ENCODE peak calls at places on chromosome 15, in seven cellular contexts. One of them, this sample, is unnamed.

GRCh38 chr15:79896634-79897379 is at the start of gene MTHFS:
- DNase-seq in cardiac muscle cell: peak
- DNase-seq in AG04450: no peak
- DNase-seq in heart right ventricle: peak
- DNase-seq in A549: peak
- DNase-seq in HepG2: peak
- DNase-seq in kidney: peak
- DNase-seq in this sample: peak

GRCh38 chr15:77535845-77536244 is 96.9 kb downstream of the LINGO1 start:
- DNase-seq in cardiac muscle cell: no peak
- DNase-seq in A549: no peak
- DNase-seq in kidney: no peak
- DNase-seq in HepG2: no peak
- DNase-seq in heart right ventricle: no peak
- DNase-seq in AG04450: no peak
- DNase-seq in this sample: no peak

GRCh38 chr15:70289191-70289955 is 191.7 kb upstream of the TLE3 start:
- DNase-seq in HepG2: no peak
- DNase-seq in A549: no peak
- DNase-seq in AG04450: no peak
- DNase-seq in kidney: no peak
- DNase-seq in heart right ventricle: no peak
- DNase-seq in cardiac muscle cell: peak
- DNase-seq in this sample: peak

GRCh38 chr15:55741592-55742497 is 1.1 kb downstream of the PRTG start:
- DNase-seq in cardiac muscle cell: peak
- DNase-seq in kidney: no peak
- DNase-seq in A549: peak
- DNase-seq in heart right ventricle: peak
- DNase-seq in AG04450: no peak
- DNase-seq in HepG2: peak
- DNase-seq in this sample: no peak

GRCh38 chr15:29925227-29926082 is 103.2 kb upstream of the TJP1 start:
- DNase-seq in AG04450: peak
- DNase-seq in cardiac muscle cell: peak
- DNase-seq in heart right ventricle: peak
- DNase-seq in A549: peak
- DNase-seq in HepG2: peak
- DNase-seq in kidney: peak
- DNase-seq in this sample: peak

GRCh38 chr15:93861956-93862741 is 369.2 kb upstream of the MCTP2 start:
- DNase-seq in AG04450: no peak
- DNase-seq in cardiac muscle cell: no peak
- DNase-seq in kidney: no peak
- DNase-seq in HepG2: no peak
- DNase-seq in A549: no peak
- DNase-seq in heart right ventricle: no peak
- DNase-seq in this sample: peak

GRCh38 chr15:72271221-72271620 is 1.1 kb downstream of the PARP6 start:
- DNase-seq in A549: no peak
- DNase-seq in HepG2: no peak
- DNase-seq in heart right ventricle: no peak
- DNase-seq in kidney: no peak
- DNase-seq in cardiac muscle cell: no peak
- DNase-seq in AG04450: no peak
- DNase-seq in this sample: no peak

GRCh38 chr15:77821188-77821958 is 188.7 kb upstream of the LINGO1 start:
- DNase-seq in AG04450: peak
- DNase-seq in A549: peak
- DNase-seq in heart right ventricle: peak
- DNase-seq in cardiac muscle cell: peak
- DNase-seq in HepG2: peak
- DNase-seq in kidney: no peak
- DNase-seq in this sample: no peak

GRCh38 chr15:74502301-74502700 is 38.7 kb upstream of the ARID3B start:
- DNase-seq in A549: no peak
- DNase-seq in kidney: no peak
- DNase-seq in cardiac muscle cell: no peak
- DNase-seq in HepG2: no peak
- DNase-seq in AG04450: no peak
- DNase-seq in heart right ventricle: no peak
- DNase-seq in this sample: no peak

GRCh38 chr15:40787344-40787841 is 17.6 kb downstream of the C15orf62 start:
- DNase-seq in cardiac muscle cell: no peak
- DNase-seq in AG04450: no peak
- DNase-seq in HepG2: no peak
- DNase-seq in kidney: peak
- DNase-seq in heart right ventricle: no peak
- DNase-seq in A549: no peak
- DNase-seq in this sample: peak

GRCh38 chr15:74156678-74157411 is 16.7 kb upstream of the ISLR start:
- DNase-seq in kidney: no peak
- DNase-seq in A549: no peak
- DNase-seq in heart right ventricle: no peak
- DNase-seq in HepG2: no peak
- DNase-seq in cardiac muscle cell: peak
- DNase-seq in AG04450: no peak
- DNase-seq in this sample: no peak

GRCh38 chr15:76201536-76202255 is 109.6 kb downstream of the ETFA start:
- DNase-seq in heart right ventricle: no peak
- DNase-seq in cardiac muscle cell: no peak
- DNase-seq in AG04450: no peak
- DNase-seq in HepG2: no peak
- DNase-seq in kidney: no peak
- DNase-seq in A549: no peak
- DNase-seq in this sample: no peak

GRCh38 chr15:79629687-79630086 is 197.6 kb downstream of the MINAR1 start:
- DNase-seq in cardiac muscle cell: no peak
- DNase-seq in kidney: peak
- DNase-seq in HepG2: no peak
- DNase-seq in heart right ventricle: no peak
- DNase-seq in A549: no peak
- DNase-seq in AG04450: no peak
- DNase-seq in this sample: no peak

GRCh38 chr15:45242289-45242688 is 9.7 kb upstream of the SLC28A2 start:
- DNase-seq in HepG2: no peak
- DNase-seq in cardiac muscle cell: no peak
- DNase-seq in AG04450: no peak
- DNase-seq in A549: peak
- DNase-seq in heart right ventricle: no peak
- DNase-seq in kidney: no peak
- DNase-seq in this sample: no peak

GRCh38 chr15:31828594-31828993 is 201.7 kb upstream of the CHRNA7 start:
- DNase-seq in A549: no peak
- DNase-seq in kidney: no peak
- DNase-seq in cardiac muscle cell: no peak
- DNase-seq in AG04450: no peak
- DNase-seq in HepG2: no peak
- DNase-seq in heart right ventricle: no peak
- DNase-seq in this sample: no peak

GRCh38 chr15:39248204-39248603 is 332.7 kb upstream of the THBS1 start:
- DNase-seq in cardiac muscle cell: no peak
- DNase-seq in AG04450: peak
- DNase-seq in A549: no peak
- DNase-seq in HepG2: peak
- DNase-seq in kidney: no peak
- DNase-seq in heart right ventricle: peak
- DNase-seq in this sample: peak

GRCh38 chr15:28125673-28126651 is 26.8 kb upstream of the OCA2 start:
- DNase-seq in HepG2: peak
- DNase-seq in kidney: no peak
- DNase-seq in A549: peak
- DNase-seq in AG04450: peak
- DNase-seq in cardiac muscle cell: peak
- DNase-seq in heart right ventricle: peak
- DNase-seq in this sample: no peak

GRCh38 chr15:40069178-40070165 is 30.5 kb upstream of the SRP14 start:
- DNase-seq in A549: peak
- DNase-seq in HepG2: peak
- DNase-seq in AG04450: no peak
- DNase-seq in cardiac muscle cell: peak
- DNase-seq in kidney: peak
- DNase-seq in heart right ventricle: peak
- DNase-seq in this sample: peak

GRCh38 chr15:101509279-101509678 is 19.8 kb upstream of the PCSK6 start:
- DNase-seq in heart right ventricle: no peak
- DNase-seq in kidney: no peak
- DNase-seq in AG04450: no peak
- DNase-seq in A549: no peak
- DNase-seq in cardiac muscle cell: no peak
- DNase-seq in HepG2: peak
- DNase-seq in this sample: no peak

GRCh38 chr15:94792166-94792565 is 560.8 kb downstream of the MCTP2 start:
- DNase-seq in kidney: no peak
- DNase-seq in cardiac muscle cell: no peak
- DNase-seq in AG04450: peak
- DNase-seq in A549: no peak
- DNase-seq in HepG2: no peak
- DNase-seq in heart right ventricle: no peak
- DNase-seq in this sample: no peak

GRCh38 chr15:49380912-49381311 is 42.1 kb upstream of the FGF7 start:
- DNase-seq in cardiac muscle cell: no peak
- DNase-seq in AG04450: no peak
- DNase-seq in kidney: no peak
- DNase-seq in HepG2: no peak
- DNase-seq in heart right ventricle: no peak
- DNase-seq in A549: no peak
- DNase-seq in this sample: no peak

GRCh38 chr15:44158111-44158510 is 37.0 kb downstream of the FRMD5 start:
- DNase-seq in A549: no peak
- DNase-seq in AG04450: no peak
- DNase-seq in cardiac muscle cell: no peak
- DNase-seq in HepG2: no peak
- DNase-seq in heart right ventricle: no peak
- DNase-seq in kidney: no peak
- DNase-seq in this sample: no peak

GRCh38 chr15:96330450-96331140 is at the start of gene NR2F2:
- DNase-seq in kidney: peak
- DNase-seq in cardiac muscle cell: peak
- DNase-seq in heart right ventricle: peak
- DNase-seq in HepG2: peak
- DNase-seq in A549: peak
- DNase-seq in AG04450: peak
- DNase-seq in this sample: peak

GRCh38 chr15:45377630-45378148 is 655 bp downstream of the GATM start:
- DNase-seq in AG04450: no peak
- DNase-seq in kidney: peak
- DNase-seq in heart right ventricle: peak
- DNase-seq in A549: no peak
- DNase-seq in cardiac muscle cell: peak
- DNase-seq in HepG2: no peak
- DNase-seq in this sample: no peak

DNA sequence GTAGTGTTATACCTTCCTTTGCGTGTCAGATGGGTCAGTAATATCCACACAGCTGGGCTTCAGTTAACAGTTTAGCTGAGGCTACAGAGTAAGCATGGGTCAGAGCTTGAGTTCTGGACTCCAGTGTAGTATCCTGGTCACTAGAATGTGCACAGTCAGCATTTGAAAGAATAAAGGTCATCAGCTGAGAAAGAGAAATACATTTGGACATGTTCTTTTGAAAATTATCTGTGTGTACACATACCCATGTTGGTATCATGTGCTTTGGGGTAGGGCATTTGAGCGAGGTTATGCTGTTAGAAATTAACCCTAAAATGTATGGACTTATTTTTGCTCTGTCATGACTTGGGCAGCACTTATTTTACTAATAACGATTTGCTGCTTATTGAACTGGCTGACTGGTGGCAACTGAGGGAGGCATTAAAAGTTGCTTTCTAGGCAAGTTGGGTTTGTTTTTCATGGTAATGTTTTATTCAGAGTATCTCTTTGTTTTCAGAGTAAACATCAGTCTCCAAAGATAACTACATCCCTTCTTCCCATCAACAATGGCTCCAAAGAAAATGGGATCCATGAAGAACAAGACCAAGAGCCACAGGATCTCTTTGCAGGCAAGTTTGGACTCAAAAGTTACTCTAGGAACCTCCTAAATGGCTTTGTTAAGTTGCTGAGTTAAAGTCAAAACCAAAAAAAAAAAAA is 16.4 kb downstream of the SNX1 start:
- DNase-seq in AG04450: no peak
- DNase-seq in kidney: no peak
- DNase-seq in heart right ventricle: no peak
- DNase-seq in cardiac muscle cell: no peak
- DNase-seq in HepG2: peak
- DNase-seq in A549: no peak
- DNase-seq in this sample: no peak
- H3K27ac ChIP-seq in AG04450: no peak
- H3K27ac ChIP-seq in kidney: peak
- H3K27ac ChIP-seq in heart right ventricle: no peak
- H3K27ac ChIP-seq in cardiac muscle cell: no peak
- H3K27ac ChIP-seq in HepG2: peak
- H3K27ac ChIP-seq in A549: no peak
- H3K27ac ChIP-seq in this sample: no peak

DNA sequence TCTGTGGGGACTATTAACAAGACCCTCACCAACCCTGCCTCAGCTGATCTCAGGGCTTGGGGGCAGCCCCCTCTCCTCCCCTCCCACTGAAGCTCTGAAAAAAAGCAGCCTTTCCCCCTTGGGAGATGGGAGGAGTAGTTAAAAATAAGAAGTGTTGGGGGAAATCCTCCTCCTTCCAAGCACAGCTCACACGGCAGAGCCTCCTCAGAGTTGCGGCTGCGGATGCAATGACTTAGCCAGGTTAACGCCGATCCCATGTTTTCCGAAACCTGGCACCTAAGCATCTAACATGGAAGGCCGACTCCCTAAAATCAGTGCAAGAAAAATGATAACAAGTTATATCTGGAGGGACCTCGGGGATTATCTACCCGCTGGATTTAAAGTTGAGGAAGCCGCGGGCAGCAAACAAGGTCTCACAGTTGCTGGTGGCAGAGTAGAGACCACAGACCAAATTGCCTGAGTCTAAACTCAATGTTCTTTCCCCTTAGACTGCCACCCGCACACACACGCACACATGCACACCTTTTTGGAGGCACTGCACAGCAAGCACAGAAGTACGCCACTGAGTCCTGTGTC is 1.1 kb upstream of the TPM1 start:
- DNase-seq in cardiac muscle cell: peak
- DNase-seq in HepG2: no peak
- DNase-seq in kidney: no peak
- DNase-seq in heart right ventricle: no peak
- DNase-seq in AG04450: no peak
- DNase-seq in A549: no peak
- DNase-seq in this sample: no peak
- H3K27ac ChIP-seq in cardiac muscle cell: peak
- H3K27ac ChIP-seq in HepG2: peak
- H3K27ac ChIP-seq in kidney: peak
- H3K27ac ChIP-seq in heart right ventricle: peak
- H3K27ac ChIP-seq in AG04450: no peak
- H3K27ac ChIP-seq in A549: peak
- H3K27ac ChIP-seq in this sample: no peak

GRCh38 chr15:51191072-51191665 is 96.5 kb upstream of the TNFAIP8L3 start:
- DNase-seq in AG04450: no peak
- DNase-seq in kidney: no peak
- DNase-seq in HepG2: no peak
- DNase-seq in cardiac muscle cell: peak
- DNase-seq in A549: no peak
- DNase-seq in heart right ventricle: no peak
- DNase-seq in this sample: no peak
- H3K27ac ChIP-seq in AG04450: no peak
- H3K27ac ChIP-seq in kidney: no peak
- H3K27ac ChIP-seq in HepG2: no peak
- H3K27ac ChIP-seq in cardiac muscle cell: peak
- H3K27ac ChIP-seq in A549: no peak
- H3K27ac ChIP-seq in heart right ventricle: peak
- H3K27ac ChIP-seq in this sample: no peak

GRCh38 chr15:64622410-64623260 is 152.8 kb downstream of the RBPMS2 start:
- DNase-seq in kidney: no peak
- DNase-seq in HepG2: no peak
- DNase-seq in AG04450: no peak
- DNase-seq in heart right ventricle: no peak
- DNase-seq in cardiac muscle cell: no peak
- DNase-seq in A549: no peak
- DNase-seq in this sample: no peak
- H3K27ac ChIP-seq in kidney: no peak
- H3K27ac ChIP-seq in HepG2: no peak
- H3K27ac ChIP-seq in AG04450: no peak
- H3K27ac ChIP-seq in heart right ventricle: no peak
- H3K27ac ChIP-seq in cardiac muscle cell: peak
- H3K27ac ChIP-seq in A549: no peak
- H3K27ac ChIP-seq in this sample: peak

This sample was measured in lower lobe of right lung.